ENCODE peak calls at places on chromosomes 2 and 18, in five cellular contexts. B, S, X, W and T are unnamed samples.

GRCh38 chr18:42052137-42052708 is 97.2 kb downstream of the PIK3C3 start:
- DNase-seq in B (peak; percentile 53), S (no peak), X (no peak), W (no peak), T (peak; percentile 5)

GRCh38 chr2:44668336-44668735 is 273.2 kb upstream of the SIX3 start:
- DNase-seq in B (no peak), S (peak; percentile 7), X (no peak), W (no peak), T (peak; percentile 84)

GRCh38 chr2:233974530-233975071 is 57.4 kb downstream of the TRPM8 start:
- DNase-seq in B (peak; percentile 93), S (peak; percentile 93), X (no peak), W (peak; percentile 100), T (no peak)

GRCh38 chr2:30038419-30038818 is 108.4 kb upstream of the YPEL5 start:
- DNase-seq in B (no peak), S (no peak), X (no peak), W (no peak), T (no peak)

GRCh38 chr18:48719988-48720654 is 181.3 kb downstream of the CTIF start:
- DNase-seq in B (peak; percentile 65), S (no peak), X (no peak), W (no peak), T (no peak)

GRCh38 chr2:85741811-85742507 is 11.8 kb upstream of the ATOH8 start:
- DNase-seq in B (peak; percentile 96), S (peak; percentile 73), X (no peak), W (no peak), T (no peak)

GRCh38 chr2:43766006-43766405 is 7.8 kb upstream of the DYNC2LI1 start:
- DNase-seq in B (no peak), S (no peak), X (no peak), W (peak; percentile 85), T (no peak)

GRCh38 chr2:134181219-134181618 is 72.7 kb upstream of the MGAT5 start:
- DNase-seq in B (no peak), S (no peak), X (no peak), W (no peak), T (no peak)

GRCh38 chr18:49531678-49532153 is 30.1 kb upstream of the LIPG start:
- DNase-seq in B (no peak), S (no peak), X (no peak), W (peak; percentile 62), T (no peak)

GRCh38 chr2:84314901-84315330 is 144.2 kb downstream of the SUCLG1 start:
- DNase-seq in B (peak; percentile 80), S (peak; percentile 57), X (peak; percentile 91), W (peak; percentile 53), T (peak; percentile 94)
- H3K4me2 ChIP-seq in B (no peak overlapping the region), S (no peak overlapping the region), X (no peak overlapping the region), W (no peak overlapping the region), T (no peak overlapping the region)

DNA sequence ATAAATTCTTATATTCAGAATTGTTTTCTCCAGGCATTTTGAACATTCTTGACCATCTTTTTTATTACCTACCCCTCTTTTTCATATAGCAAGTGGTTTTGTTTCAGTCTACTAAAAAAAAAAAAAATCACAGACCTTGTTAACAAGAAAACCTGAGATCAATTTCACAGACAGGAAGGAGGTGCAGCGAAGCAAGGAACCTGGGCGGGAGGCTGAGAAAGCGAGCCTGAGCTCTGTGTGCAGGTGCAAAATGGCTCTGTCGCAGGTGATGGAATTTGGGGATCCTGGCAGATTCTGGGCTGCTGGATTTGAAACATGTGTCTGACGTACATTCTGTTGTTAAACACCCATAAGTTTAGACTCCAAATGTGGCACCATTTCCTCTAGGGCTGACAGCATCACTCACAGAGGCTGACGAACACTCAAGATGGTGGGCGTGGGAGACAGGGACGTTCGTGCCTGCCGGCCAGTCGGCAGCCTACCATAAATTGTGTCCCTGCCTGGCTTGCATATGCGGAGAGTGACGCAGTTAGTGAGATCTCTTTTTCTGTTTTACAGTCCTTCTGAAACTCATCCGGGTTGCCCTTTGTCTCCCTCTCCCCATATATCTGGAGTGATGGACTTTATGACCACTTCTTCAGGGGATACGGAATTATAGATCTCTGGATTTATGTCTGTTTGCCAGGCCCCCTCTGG is 8.9 kb upstream of the DDX1 start:
- DNase-seq in B (peak; percentile 51), S (no peak), X (no peak), W (no peak), T (no peak)
- H3K4me2 ChIP-seq in B (no peak overlapping the region), S (no peak overlapping the region), X (no peak overlapping the region), W (no peak overlapping the region), T (no peak overlapping the region)

GRCh38 chr2:230719340-230719739 is 6.7 kb downstream of the CAB39 start:
- DNase-seq in B (no peak), S (no peak), X (no peak), W (no peak), T (no peak)
- H3K4me2 ChIP-seq in B (no peak overlapping the region), S (no peak overlapping the region), X (no peak overlapping the region), W (no peak overlapping the region), T (no peak overlapping the region)

GRCh38 chr2:144082777-144083176 is 437.1 kb downstream of the ZEB2 start:
- DNase-seq in B (no peak), S (no peak), X (no peak), W (no peak), T (no peak)
- H3K4me2 ChIP-seq in B (peak overlapping the region; percentile 48), S (no peak overlapping the region), X (no peak overlapping the region), W (no peak overlapping the region), T (no peak overlapping the region)

DNA sequence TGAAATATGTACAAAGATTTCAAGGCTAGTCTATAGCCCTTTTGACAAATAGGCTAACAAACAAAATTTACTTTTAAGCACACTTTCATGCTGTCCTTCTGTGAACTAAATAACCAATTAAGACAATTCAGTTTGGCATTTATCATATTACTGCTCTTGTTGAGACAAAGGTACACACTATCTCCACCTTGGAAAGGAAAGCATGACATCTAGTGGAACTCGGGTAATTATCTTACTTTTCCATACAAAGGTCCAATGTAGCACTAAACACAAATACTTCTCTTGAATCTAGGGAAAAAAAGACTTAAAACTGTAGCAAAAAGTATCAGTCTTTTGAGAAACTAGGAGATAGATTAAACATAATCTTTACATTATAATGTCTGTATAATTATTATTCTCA is 125.0 kb upstream of the CD226 start:
- DNase-seq in B (peak; percentile 16), S (no peak), X (no peak), W (no peak), T (no peak)
- H3K4me2 ChIP-seq in B (no peak overlapping the region), S (no peak overlapping the region), X (no peak overlapping the region), W (no peak overlapping the region), T (no peak overlapping the region)

DNA sequence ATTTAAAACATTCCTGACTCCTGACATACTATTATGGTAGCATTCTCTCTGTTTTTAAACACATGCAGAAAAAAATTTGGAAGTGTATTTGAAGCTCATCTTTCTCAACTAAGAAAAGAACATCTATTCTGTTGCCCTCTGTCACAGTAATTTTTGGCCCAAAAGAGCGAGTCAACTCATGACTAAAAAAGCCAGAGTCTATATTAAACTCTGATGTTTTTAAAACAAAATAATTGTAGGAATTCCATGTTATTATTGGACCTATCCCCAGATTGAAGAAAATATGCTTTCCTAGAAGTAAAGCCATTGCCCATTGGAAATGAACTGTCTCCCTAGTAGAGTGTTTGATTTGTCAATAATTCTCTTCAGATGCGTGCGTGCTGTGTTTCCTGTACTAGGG is 96.7 kb downstream of the CRIM1 start:
- DNase-seq in B (peak; percentile 76), S (no peak), X (no peak), W (no peak), T (no peak)
- H3K4me2 ChIP-seq in B (peak overlapping the region; percentile 54), S (peak overlapping the region; percentile 64), X (no peak overlapping the region), W (no peak overlapping the region), T (no peak overlapping the region)

GRCh38 chr18:55486936-55487335 is 101.1 kb downstream of the TCF4 start:
- DNase-seq in B (no peak), S (no peak), X (no peak), W (no peak), T (no peak)
- H3K4me2 ChIP-seq in B (no peak overlapping the region), S (no peak overlapping the region), X (no peak overlapping the region), W (no peak overlapping the region), T (no peak overlapping the region)

GRCh38 chr2:39120521-39120770 is 405 bp downstream of the SOS1 start:
- DNase-seq in B (no peak), S (no peak), X (no peak), W (no peak), T (no peak)
- H3K4me2 ChIP-seq in B (peak overlapping the region; percentile 96), S (peak overlapping the region; percentile 82), X (peak overlapping the region; percentile 96), W (no peak overlapping the region), T (peak overlapping the region; percentile 76)

GRCh38 chr18:34783485-34783884 is 73.4 kb downstream of the DTNA start:
- DNase-seq in B (peak; percentile 40), S (no peak), X (no peak), W (no peak), T (no peak)
- H3K4me2 ChIP-seq in B (peak overlapping the region; percentile 73), S (no peak overlapping the region), X (no peak overlapping the region), W (peak overlapping the region; percentile 7), T (no peak overlapping the region)

DNA sequence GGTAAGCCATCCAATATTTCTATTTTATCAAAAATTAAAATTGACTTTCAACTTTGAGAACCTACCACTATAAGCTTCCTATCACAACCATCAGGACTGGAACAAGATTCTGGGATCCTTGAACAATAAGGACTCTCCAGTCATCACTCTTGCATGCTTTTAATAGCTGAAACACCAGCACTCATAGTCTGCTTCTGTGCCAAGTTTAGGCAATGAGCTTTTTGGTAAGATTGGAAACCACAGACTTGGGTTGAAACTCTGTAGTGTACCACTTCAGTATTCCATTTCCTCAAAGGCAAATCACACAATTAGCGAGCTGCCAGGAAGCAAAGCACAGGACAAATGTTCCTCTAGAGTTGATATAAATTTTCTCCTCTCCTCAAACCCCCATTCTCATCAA is 1065.8 kb upstream of the SLC39A10 start:
- DNase-seq in B (no peak), S (no peak), X (no peak), W (no peak), T (no peak)
- H3K4me2 ChIP-seq in B (no peak overlapping the region), S (no peak overlapping the region), X (no peak overlapping the region), W (no peak overlapping the region), T (no peak overlapping the region)